ENCODE peak calls at places on chromosomes 6 and 20, in eight cellular contexts. I, F, P, W, T, Q, U and M are unnamed samples.

GRCh38 chr20:6058684-6059295 is 4.9 kb upstream of the LRRN4 start:
- DNase-seq in I (peak; percentile 49), Q (no peak), F (peak; percentile 66), U (no peak), T (peak; percentile 25), P (no peak), W (no peak), M (peak; percentile 55)

GRCh38 chr6:146850238-146850896 is 251.6 kb downstream of the ADGB start:
- DNase-seq in Q (no peak), T (peak; percentile 87), U (no peak), P (no peak), I (peak; percentile 70), W (no peak), F (peak; percentile 89), M (no peak)

GRCh38 chr6:159151266-159151855 is 17.8 kb upstream of the FNDC1 start:
- DNase-seq in W (peak; percentile 40), F (peak; percentile 71), I (peak; percentile 66), U (no peak), Q (no peak), P (peak; percentile 7), T (peak; percentile 73), M (no peak)

GRCh38 chr20:41078329-41078728 is 49.7 kb downstream of the TOP1 start:
- DNase-seq in U (no peak), P (no peak), W (peak; percentile 32), I (peak; percentile 86), T (peak; percentile 62), Q (no peak), F (peak; percentile 80), M (no peak)

GRCh38 chr6:105135056-105135455 is 44.8 kb downstream of the POPDC3 start:
- DNase-seq in U (no peak), W (peak; percentile 9), P (no peak), F (peak; percentile 23), Q (no peak), T (peak; percentile 3), I (peak; percentile 57), M (no peak)

GRCh38 chr6:1658212-1659005 is 48.7 kb downstream of the FOXC1 start:
- DNase-seq in Q (no peak), P (no peak), U (no peak), I (no peak), W (no peak), F (no peak), T (no peak), M (no peak)

GRCh38 chr6:134908906-134909516 is 40.9 kb downstream of the ALDH8A1 start:
- DNase-seq in P (no peak), W (peak; percentile 54), I (peak; percentile 100), Q (peak; percentile 61), T (peak; percentile 99), F (peak; percentile 99), U (no peak), M (no peak)

GRCh38 chr20:401682-402495 is 6.2 kb upstream of the RBCK1 start:
- DNase-seq in Q (no peak), F (peak; percentile 53), P (no peak), U (no peak), T (no peak), I (peak; percentile 86), W (no peak), M (no peak)

GRCh38 chr6:87914637-87915395 is 132.8 kb upstream of the SPACA1 start:
- DNase-seq in W (no peak), T (peak; percentile 45), U (no peak), P (no peak), F (no peak), I (no peak), Q (no peak), M (no peak)

GRCh38 chr6:117352466-117353081 is 73.2 kb downstream of the ROS1 start:
- DNase-seq in F (peak; percentile 50), T (no peak), I (peak; percentile 39), Q (no peak), P (no peak), W (no peak), U (no peak), M (no peak)

GRCh38 chr6:105178110-105178509 is 1.7 kb downstream of the POPDC3 start:
- DNase-seq in W (no peak), T (peak; percentile 77), I (peak; percentile 79), U (no peak), P (no peak), F (peak; percentile 82), Q (no peak), M (no peak)

GRCh38 chr6:107657755-107658461 is 166.2 kb downstream of the SCML4 start:
- DNase-seq in P (peak; percentile 33), U (peak; percentile 48), T (peak; percentile 67), I (peak; percentile 71), Q (no peak), W (peak; percentile 46), F (peak; percentile 54), M (no peak)

GRCh38 chr20:3889489-3890409 is 562 bp downstream of the PANK2 start:
- DNase-seq in I (no peak), P (peak; percentile 34), T (no peak), F (no peak), Q (peak; percentile 34), W (peak; percentile 40), U (no peak), M (peak; percentile 54)

GRCh38 chr20:32116079-32116521 is 6.6 kb downstream of the TM9SF4 start:
- DNase-seq in Q (no peak), F (no peak), I (no peak), T (no peak), P (no peak), U (no peak), W (no peak), M (no peak)

GRCh38 chr20:57118964-57119363 is 147.5 kb downstream of the BMP7 start:
- DNase-seq in I (no peak), P (no peak), Q (no peak), W (no peak), T (no peak), U (no peak), F (no peak), M (no peak)

GRCh38 chr20:63315982-63316491 is 23.1 kb downstream of the COL20A1 start:
- DNase-seq in Q (no peak), P (no peak), T (no peak), F (no peak), W (no peak), U (no peak), I (no peak), M (no peak)

GRCh38 chr20:9413001-9413400 is 101.4 kb upstream of the LAMP5 start:
- DNase-seq in Q (no peak), T (no peak), P (no peak), I (no peak), W (no peak), F (no peak), U (no peak), M (no peak)

GRCh38 chr6:166420351-166420750 is 37.6 kb upstream of the MPC1 start:
- DNase-seq in P (no peak), T (peak; percentile 56), W (no peak), F (peak; percentile 49), Q (no peak), U (no peak), I (peak; percentile 52), M (no peak)
- TF ChIP-seq CTCF in P (no peak), T (peak; percentile 58), W (peak; percentile 27), F (peak; percentile 2), Q (no peak), U (no peak), I (peak; percentile 36), M (no peak)

GRCh38 chr6:28496099-28496779 is 19.4 kb downstream of the GPX6 start:
- DNase-seq in U (no peak), I (peak; percentile 11), F (peak; percentile 29), T (no peak), W (no peak), Q (no peak), P (no peak), M (no peak)
- TF ChIP-seq CTCF in U (no peak), I (no peak), F (peak; percentile 23), T (no peak), W (no peak), Q (no peak), P (no peak), M (no peak)

DNA sequence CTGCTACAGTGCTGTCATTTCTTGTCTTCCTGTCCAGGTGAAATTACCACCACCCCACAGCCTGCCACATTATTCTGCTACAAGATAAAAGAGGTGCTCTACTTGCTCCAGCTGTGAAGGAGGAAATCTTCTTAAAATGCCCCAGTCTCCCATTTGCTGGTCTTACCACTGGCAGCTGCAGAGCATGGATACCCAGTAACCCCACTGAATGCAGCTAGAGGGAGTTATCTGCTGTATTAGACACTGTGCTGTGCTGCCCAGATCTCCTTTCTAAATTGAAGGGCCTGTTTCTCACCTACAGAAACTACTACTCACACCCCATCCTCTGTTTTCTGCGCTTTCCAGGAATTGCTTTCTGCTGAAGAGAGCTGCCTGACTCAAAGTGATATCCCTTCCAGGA is 517.8 kb downstream of the PKHD1 start:
- DNase-seq in U (no peak), W (no peak), I (no peak), T (no peak), P (no peak), Q (no peak), F (no peak), M (no peak)
- TF ChIP-seq CTCF in U (no peak), W (no peak), I (no peak), T (no peak), P (no peak), Q (no peak), F (no peak), M (no peak)

DNA sequence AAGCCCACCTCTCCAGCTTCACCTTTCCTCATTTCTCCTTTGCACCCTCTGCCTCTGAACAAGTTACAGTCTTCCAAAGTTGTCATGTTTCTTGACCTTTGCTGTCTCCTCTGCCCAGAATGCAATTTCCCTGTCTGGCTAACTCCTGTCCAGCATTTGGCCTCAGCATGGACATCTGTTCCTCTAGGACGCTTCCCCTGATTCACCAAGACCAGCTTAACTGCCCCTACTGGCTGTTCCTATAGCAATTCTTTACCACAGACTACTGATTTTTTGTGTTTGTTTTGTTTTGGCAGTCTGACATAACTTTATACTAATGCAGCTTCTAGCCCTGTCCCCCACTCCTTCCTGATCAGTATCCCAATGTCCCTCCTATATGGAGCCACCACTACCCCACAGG is 13.4 kb downstream of the GNL1 start:
- DNase-seq in F (peak; percentile 21), W (no peak), I (no peak), U (no peak), T (peak; percentile 28), P (no peak), Q (no peak), M (no peak)
- TF ChIP-seq CTCF in F (peak; percentile 12), W (peak; percentile 5), I (no peak), U (no peak), T (peak; percentile 39), P (no peak), Q (no peak), M (no peak)

DNA sequence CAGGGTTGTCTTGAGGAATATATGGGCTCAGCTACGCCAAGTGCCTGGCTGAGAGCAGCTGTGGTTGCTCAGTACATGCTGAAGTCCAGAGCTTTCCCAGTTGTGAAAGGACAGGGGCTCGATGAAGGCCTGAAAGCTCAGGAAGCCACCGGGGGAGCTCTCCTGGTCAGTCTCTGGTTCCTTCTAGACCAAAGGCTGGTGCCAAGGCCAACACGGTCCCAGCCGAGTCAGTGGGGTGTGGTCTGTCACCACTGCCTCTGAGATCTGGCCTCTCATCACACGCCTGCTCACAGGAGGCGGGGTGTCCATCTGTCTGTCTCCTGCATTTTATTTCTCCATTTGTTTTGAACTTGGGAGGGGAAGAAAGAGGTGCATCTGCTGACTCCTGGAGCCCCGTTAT is 4.9 kb upstream of the FAM83C start:
- DNase-seq in Q (no peak), T (no peak), F (no peak), W (no peak), P (no peak), U (no peak), I (no peak), M (no peak)
- TF ChIP-seq CTCF in Q (no peak), T (peak; percentile 32), F (no peak), W (no peak), P (no peak), U (no peak), I (no peak), M (no peak)

GRCh38 chr6:16482702-16483314 is 244.4 kb downstream of the GMPR start:
- DNase-seq in I (no peak), U (no peak), Q (no peak), W (no peak), F (no peak), T (no peak), P (no peak), M (no peak)
- TF ChIP-seq CTCF in I (no peak), U (no peak), Q (no peak), W (no peak), F (no peak), T (no peak), P (no peak), M (no peak)